ENCODE peak calls at places on chromosomes 4 and X, in eight cellular contexts. G is NCI-H524, W is NAMALWA, R is left cardiac atrium, S is AG10803, E is DMS 273 treated with DMSO at 0.1 percent for 48 hours, O is SK-N-SH, U is posterior cingulate gyrus. K is an unnamed sample.

GRCh38 chr4:77859256-77859655 is 3.4 kb upstream of the MRPL1 start:
- DNase-seq in G (no peak), W (no peak), R (no peak), S (no peak), E (no peak), O (no peak), U (no peak), K (no peak)

GRCh38 chr4:2339458-2340271 is 77.8 kb upstream of the MXD4 start:
- DNase-seq in G (no peak), W (no peak), R (no peak), S (no peak), E (no peak), O (no peak), U (no peak), K (peak)

GRCh38 chr4:151107063-151107462 is 7.6 kb downstream of the RPS3A start:
- DNase-seq in G (no peak), W (no peak), R (no peak), S (no peak), E (no peak), O (no peak), U (no peak), K (no peak)

GRCh38 chr4:26022346-26022891 is 108.4 kb downstream of the SMIM20 start:
- DNase-seq in G (no peak), W (no peak), R (no peak), S (peak), E (no peak), O (no peak), U (no peak), K (no peak)

GRCh38 chr4:184061582-184061981 is 156.1 kb downstream of the ENPP6 start:
- DNase-seq in G (peak), W (no peak), R (no peak), S (no peak), E (no peak), O (no peak), U (no peak), K (no peak)

GRCh38 chrX:49165901-49166881 is 3.6 kb downstream of the MAGIX start:
- DNase-seq in G (peak), W (peak), R (peak), S (peak), E (peak), O (peak), U (peak), K (no peak)

GRCh38 chrX:96394566-96394965 is 290.1 kb upstream of the DIAPH2 start:
- DNase-seq in G (no peak), W (no peak), R (no peak), S (no peak), E (no peak), O (no peak), U (no peak), K (no peak)

GRCh38 chr4:173333658-173334084 is 487 bp downstream of the HMGB2 start:
- DNase-seq in G (peak), W (no peak), R (peak), S (peak), E (no peak), O (peak), U (peak), K (peak)

GRCh38 chr4:109231331-109231730 is 71.1 kb downstream of the COL25A1 start:
- DNase-seq in G (no peak), W (no peak), R (no peak), S (no peak), E (no peak), O (no peak), U (no peak), K (no peak)

GRCh38 chr4:13912436-13912835 is 284.9 kb upstream of the BOD1L1 start:
- DNase-seq in G (no peak), W (no peak), R (no peak), S (no peak), E (no peak), O (no peak), U (no peak), K (no peak)

GRCh38 chr4:104491826-104492771 is 2.6 kb downstream of the CXXC4 start:
- DNase-seq in G (peak), W (no peak), R (no peak), S (no peak), E (peak), O (peak), U (no peak), K (peak)

GRCh38 chrX:37010496-37010895 is 2.3 kb downstream of the FAM47C start:
- DNase-seq in G (no peak), W (no peak), R (no peak), S (no peak), E (no peak), O (no peak), U (no peak), K (no peak)

GRCh38 chrX:132837971-132838370 is 120.5 kb downstream of the HS6ST2 start:
- DNase-seq in G (no peak), W (no peak), R (no peak), S (no peak), E (no peak), O (no peak), U (no peak), K (no peak)

GRCh38 chr4:112765317-112765989 is 128.5 kb downstream of the LARP7 start:
- DNase-seq in G (peak), W (peak), R (no peak), S (no peak), E (no peak), O (peak), U (no peak), K (peak)

GRCh38 chr4:86306816-86307215 is 53.0 kb downstream of the MAPK10 start:
- DNase-seq in G (no peak), W (no peak), R (no peak), S (peak), E (no peak), O (no peak), U (no peak), K (no peak)

GRCh38 chr4:625631-626031 is 258 bp downstream of the PDE6B start:
- DNase-seq in G (no peak), W (no peak), R (no peak), S (no peak), E (no peak), O (no peak), U (no peak), K (no peak)

GRCh38 chr4:182213024-182213423 is 30.2 kb upstream of the TENM3 start:
- DNase-seq in G (no peak), W (no peak), R (no peak), S (no peak), E (no peak), O (no peak), U (no peak), K (no peak)

GRCh38 chr4:79030973-79031372 is 91.7 kb upstream of the PAQR3 start:
- DNase-seq in G (no peak), W (no peak), R (no peak), S (no peak), E (no peak), O (peak), U (no peak), K (no peak)

GRCh38 chr4:159103406-159104131 is 690 bp downstream of the RAPGEF2 start:
- DNase-seq in G (peak), W (peak), R (peak), S (peak), E (no peak), O (peak), U (peak), K (peak)

GRCh38 chr4:183499797-183500196 is 5.1 kb upstream of the ING2 start:
- DNase-seq in G (no peak), W (peak), R (no peak), S (no peak), E (no peak), O (no peak), U (no peak), K (no peak)

GRCh38 chr4:19776021-19776459 is 475.7 kb upstream of the SLIT2 start:
- DNase-seq in G (no peak), W (no peak), R (peak), S (peak), E (no peak), O (no peak), U (no peak), K (peak)